ENCODE peak calls at places on chromosome 14, in six cellular contexts. J, Y, N, V, H and B are unnamed samples.

GRCh38 chr14:24775919-24776318 is 141.9 kb upstream of the GZMB start:
- DNase-seq in J (no peak), Y (no peak), N (no peak), V (no peak), H (no peak), B (no peak)

GRCh38 chr14:100546051-100546443 is 41.2 kb downstream of the BEGAIN start:
- DNase-seq in J (no peak), Y (no peak), N (peak), V (no peak), H (no peak), B (no peak)

GRCh38 chr14:105419305-105420091 is at the start of gene MTA1:
- DNase-seq in J (peak), Y (no peak), N (peak), V (peak), H (peak), B (peak)

GRCh38 chr14:99270491-99271287 is 1.3 kb downstream of the BCL11B start:
- DNase-seq in J (no peak), Y (no peak), N (peak), V (peak), H (no peak), B (no peak)

GRCh38 chr14:60789656-60790055 is 55.1 kb downstream of the MNAT1 start:
- DNase-seq in J (no peak), Y (no peak), N (no peak), V (no peak), H (no peak), B (no peak)

GRCh38 chr14:79274641-79275366 is 936.5 kb downstream of the DIO2 start:
- DNase-seq in J (no peak), Y (no peak), N (no peak), V (no peak), H (no peak), B (no peak)

GRCh38 chr14:91310620-91311283 is 66.2 kb upstream of the GPR68 start:
- DNase-seq in J (no peak), Y (peak), N (no peak), V (no peak), H (no peak), B (no peak)

GRCh38 chr14:105748204-105748578 is 221.8 kb downstream of the TMEM121 start:
- DNase-seq in J (no peak), Y (no peak), N (no peak), V (no peak), H (no peak), B (no peak)

GRCh38 chr14:74296037-74296467 is 6.7 kb downstream of the ABCD4 start:
- DNase-seq in J (no peak), Y (no peak), N (no peak), V (no peak), H (no peak), B (no peak)

GRCh38 chr14:51547260-51547659 is 104.5 kb upstream of the FRMD6 start:
- DNase-seq in J (peak), Y (no peak), N (no peak), V (no peak), H (no peak), B (no peak)

GRCh38 chr14:75879031-75879430 is 102.8 kb downstream of the TGFB3 start:
- DNase-seq in J (no peak), Y (no peak), N (no peak), V (no peak), H (no peak), B (no peak)